ENCODE peak calls at places on chromosomes 1 and 21, in four cellular contexts. V, O, H and R are unnamed samples.
A peak's percentile ranks its signal among the peaks of the same experiment; 100 is the strongest.

GRCh38 chr1:215001419-215002021 is 81.0 kb upstream of the KCNK2 start:
- DNase-seq in V (no peak), O (no peak), H (no peak), R (no peak)

GRCh38 chr1:223667484-223668182 is 2.1 kb upstream of the CAPN8 start:
- DNase-seq in V (no peak), O (no peak), H (no peak), R (no peak)

GRCh38 chr1:228335406-228336307 is 71.0 kb downstream of the TRIM11 start:
- DNase-seq in V (peak; percentile 0), O (no peak), H (no peak), R (no peak)

GRCh38 chr1:244897476-244898254 is 33.3 kb upstream of the HNRNPU start:
- DNase-seq in V (no peak), O (no peak), H (no peak), R (no peak)

GRCh38 chr1:238293075-238293474 is 402.4 kb upstream of the ZP4 start:
- DNase-seq in V (no peak), O (no peak), H (no peak), R (no peak)

GRCh38 chr1:168845083-168845650 is 116.2 kb upstream of the DPT start:
- DNase-seq in V (no peak), O (no peak), H (no peak), R (no peak)

GRCh38 chr1:1291611-1292441 is 11.6 kb downstream of the SCNN1D start:
- DNase-seq in V (peak; percentile 56), O (peak; percentile 33), H (peak; percentile 82), R (no peak)

GRCh38 chr1:229227298-229227919 is 43.5 kb upstream of the RAB4A start:
- DNase-seq in V (peak; percentile 81), O (peak; percentile 47), H (peak; percentile 89), R (no peak)

GRCh38 chr1:81844477-81844876 is 43.7 kb downstream of the ADGRL2 start:
- DNase-seq in V (no peak), O (no peak), H (no peak), R (no peak)

GRCh38 chr1:196148367-196148970 is 459.8 kb downstream of the KCNT2 start:
- DNase-seq in V (no peak), O (peak; percentile 44), H (no peak), R (peak; percentile 8)

GRCh38 chr1:186513526-186513925 is 52.6 kb upstream of the PDC start:
- DNase-seq in V (no peak), O (no peak), H (no peak), R (no peak)

GRCh38 chr1:33768821-33769220 is 95.1 kb upstream of the HMGB4 start:
- DNase-seq in V (no peak), O (no peak), H (no peak), R (no peak)

GRCh38 chr1:90400121-90400520 is 317.0 kb downstream of the BARHL2 start:
- DNase-seq in V (no peak), O (no peak), H (no peak), R (no peak)

GRCh38 chr1:68174173-68175113 is 57.9 kb downstream of the WLS start:
- DNase-seq in V (no peak), O (peak; percentile 96), H (peak; percentile 60), R (peak; percentile 87)

GRCh38 chr21:45454924-45455315 is 50.0 kb downstream of the COL18A1 start:
- DNase-seq in V (peak; percentile 22), O (no peak), H (no peak), R (no peak)

GRCh38 chr1:117392776-117393175 is 25.5 kb downstream of the MAN1A2 start:
- DNase-seq in V (no peak), O (no peak), H (no peak), R (no peak)

GRCh38 chr1:92709738-92710137 is 75.2 kb downstream of the EVI5 start:
- DNase-seq in V (no peak), O (peak; percentile 41), H (no peak), R (peak; percentile 8)

GRCh38 chr1:201335174-201335870 is 42.2 kb downstream of the TNNT2 start:
- DNase-seq in V (no peak), O (no peak), H (peak; percentile 21), R (no peak)

GRCh38 chr1:4674676-4675075 is 20.3 kb downstream of the AJAP1 start:
- DNase-seq in V (no peak), O (no peak), H (no peak), R (no peak)

GRCh38 chr1:16198444-16199156 is 13.9 kb downstream of the ARHGEF19 start:
- DNase-seq in V (no peak), O (no peak), H (peak; percentile 58), R (no peak)

GRCh38 chr1:158249646-158250045 is 4.6 kb upstream of the CD1A start:
- DNase-seq in V (no peak), O (no peak), H (no peak), R (no peak)

GRCh38 chr21:42063578-42064521 is 7.3 kb upstream of the UMODL1 start:
- DNase-seq in V (no peak), O (no peak), H (no peak), R (no peak)

GRCh38 chr1:30512253-30512921 is 211.0 kb downstream of the MATN1 start:
- DNase-seq in V (no peak), O (no peak), H (no peak), R (no peak)

GRCh38 chr1:151887028-151887427 is 22.3 kb downstream of the THEM4 start:
- DNase-seq in V (no peak), O (no peak), H (no peak), R (peak; percentile 45)

GRCh38 chr1:31509124-31510072 is 66.9 kb upstream of the TINAGL1 start:
- DNase-seq in V (no peak), O (no peak), H (no peak), R (no peak)

GRCh38 chr1:39917825-39918224 is 16.1 kb upstream of the MYCL start:
- DNase-seq in V (no peak), O (no peak), H (no peak), R (no peak)

GRCh38 chr1:152411846-152412245 is 2.2 kb downstream of the CRNN start:
- DNase-seq in V (no peak), O (no peak), H (no peak), R (no peak)

GRCh38 chr1:19423130-19423529 is 62.2 kb downstream of the CAPZB start:
- DNase-seq in V (no peak), O (no peak), H (no peak), R (no peak)

GRCh38 chr1:170200161-170200560 is 54.4 kb downstream of the NTMT2 start:
- DNase-seq in V (no peak), O (no peak), H (no peak), R (no peak)

GRCh38 chr1:22285545-22286396 is 142.9 kb upstream of the WNT4 start:
- DNase-seq in V (no peak), O (no peak), H (no peak), R (no peak)

GRCh38 chr1:197269053-197269452 is 1.0 kb downstream of the CRB1 start:
- DNase-seq in V (no peak), O (no peak), H (no peak), R (no peak)

GRCh38 chr1:163090321-163090945 is 21.3 kb downstream of the RGS4 start:
- DNase-seq in V (no peak), O (no peak), H (no peak), R (no peak)

DNA sequence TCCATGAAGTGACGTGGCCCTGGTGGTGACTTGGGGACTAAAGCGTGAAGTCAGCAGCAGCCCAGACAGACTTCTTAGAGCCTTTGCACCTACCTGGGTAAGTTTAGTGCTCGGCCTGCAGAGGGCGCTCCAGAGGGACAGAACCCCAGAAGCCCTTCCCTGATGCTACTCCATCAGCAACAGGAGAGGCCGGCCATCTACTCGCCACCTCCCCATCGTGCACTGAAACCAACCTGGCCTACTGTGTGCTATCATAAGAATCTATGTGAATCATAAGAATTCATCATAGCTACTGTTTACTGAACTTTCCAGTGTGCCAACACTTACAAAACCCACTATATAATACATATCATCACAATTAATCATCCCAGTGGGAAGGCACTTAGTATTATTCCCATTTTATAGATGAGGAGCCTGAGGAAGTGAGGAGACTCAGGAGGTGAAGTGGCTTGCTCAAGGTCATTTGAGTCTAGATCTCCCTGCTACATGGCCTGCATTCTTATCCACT is 7.9 kb upstream of the EDN2 start:
- DNase-seq in V (peak; percentile 12), O (no peak), H (no peak), R (no peak)
- TF ChIP-seq CTCF in V (peak; percentile 41), O (peak; percentile 60), H (peak; percentile 38), R (peak; percentile 55)

GRCh38 chr1:230326971-230327891 is 98.9 kb downstream of the PGBD5 start:
- DNase-seq in V (no peak), O (no peak), H (no peak), R (no peak)
- H3K4me3 ChIP-seq in V (no peak overlapping the region), O (no peak overlapping the region), H (no peak overlapping the region), R (no peak overlapping the region)

GRCh38 chr21:33817663-33818433 is 97.8 kb downstream of the ATP5PO start:
- DNase-seq in V (no peak), O (no peak), H (no peak), R (no peak)

GRCh38 chr21:33824156-33824941 is 91.3 kb downstream of the ATP5PO start:
- DNase-seq in V (no peak), O (no peak), H (no peak), R (no peak)

GRCh38 chr21:33825419-33825818 is 90.2 kb downstream of the ATP5PO start:
- DNase-seq in V (no peak), O (no peak), H (no peak), R (no peak)

GRCh38 chr21:33820371-33820770 is 95.2 kb downstream of the ATP5PO start:
- DNase-seq in V (no peak), O (no peak), H (no peak), R (no peak)

DNA sequence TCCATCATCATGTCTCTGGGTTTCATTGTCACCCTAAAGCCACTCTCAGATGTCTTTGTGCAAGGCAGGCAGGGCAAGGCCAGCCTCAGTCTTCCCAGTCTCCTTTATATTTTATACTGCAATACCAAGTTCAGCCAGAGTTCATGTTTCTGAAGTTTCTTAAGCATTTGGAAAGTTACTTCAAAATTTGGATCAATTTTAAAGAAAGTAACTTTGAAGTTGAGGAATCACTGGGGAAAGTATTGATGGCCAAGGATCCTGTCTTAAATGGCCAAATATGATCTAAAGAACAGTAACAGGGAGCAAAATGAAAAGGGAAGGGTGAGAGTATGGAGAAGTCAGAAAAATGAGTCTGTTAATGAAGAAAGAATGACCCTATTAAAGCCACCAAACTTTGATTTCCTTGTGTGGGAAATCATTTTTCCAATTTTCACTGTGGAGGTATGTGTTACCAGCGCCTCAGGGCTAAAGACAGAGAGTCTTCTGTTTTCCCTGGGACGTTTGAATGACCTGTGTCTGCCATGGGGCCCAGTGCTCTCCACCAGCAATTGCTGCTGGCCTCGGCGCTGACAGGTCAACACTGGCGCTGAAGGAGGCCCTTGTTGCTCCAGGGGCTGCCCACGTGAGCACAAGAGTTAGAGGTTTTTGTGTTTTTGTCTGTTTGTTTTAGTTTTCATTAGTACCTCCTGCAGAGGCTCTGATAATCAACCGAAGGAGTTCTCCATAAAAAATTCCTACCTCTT is 93.9 kb downstream of the ATP5PO start:
- DNase-seq in V (no peak), O (no peak), H (no peak), R (no peak)
- TF ChIP-seq CTCF in V (no peak), O (no peak), H (no peak), R (no peak)

GRCh38 chr1:87959236-87959635 is 630.6 kb downstream of the LMO4 start:
- DNase-seq in V (no peak), O (no peak), H (no peak), R (no peak)
- H3K4me3 ChIP-seq in V (no peak overlapping the region), O (no peak overlapping the region), H (no peak overlapping the region), R (no peak overlapping the region)

GRCh38 chr21:37220433-37220980 is 46.6 kb downstream of the VPS26C start:
- DNase-seq in V (no peak), O (peak; percentile 33), H (peak; percentile 71), R (no peak)
- TF ChIP-seq CTCF in V (peak; percentile 18), O (no peak), H (peak; percentile 23), R (peak; percentile 9)

GRCh38 chr1:45325816-45326506 is 734 bp upstream of the HPDL start:
- DNase-seq in V (no peak), O (no peak), H (no peak), R (no peak)
- H3K4me3 ChIP-seq in V (peak overlapping the region; percentile 71), O (peak overlapping the region; percentile 47), H (no peak overlapping the region), R (peak overlapping the region; percentile 55)